ENCODE peak calls at places on chromosomes 12 and 14, in ten cellular contexts. L is GM13976, B is HT1080, M is Kasumi-1, Q is AML-193, R is endothelial cell, G is colonic mucosa, N is foreskin fibroblast, H is psoas muscle, J is DMS153. C is an unnamed sample.

GRCh38 chr14:67497216-67497615 is 8.7 kb upstream of the TMEM229B start:
- DNase-seq in R (no peak), J (no peak), Q (no peak), N (no peak), B (no peak), G (no peak), M (no peak), H (no peak), L (no peak), C (no peak)

GRCh38 chr14:92539875-92540274 is 26.3 kb downstream of the RIN3 start:
- DNase-seq in L (no peak), J (no peak), N (no peak), R (no peak), G (no peak), M (peak), H (peak), Q (no peak), B (no peak), C (no peak)

GRCh38 chr12:55017421-55017820 is 2.4 kb upstream of the NEUROD4 start:
- DNase-seq in H (no peak), G (no peak), N (no peak), Q (no peak), B (no peak), M (no peak), L (no peak), R (no peak), J (no peak), C (no peak)

GRCh38 chr14:27008187-27008586 is 410.4 kb upstream of the NOVA1 start:
- DNase-seq in R (no peak), M (no peak), H (no peak), G (no peak), J (no peak), Q (no peak), B (no peak), L (no peak), N (no peak), C (no peak)

GRCh38 chr12:80100566-80100965 is 1.2 kb downstream of the OTOGL start:
- DNase-seq in G (no peak), Q (no peak), M (no peak), B (peak), H (no peak), R (no peak), N (no peak), J (no peak), L (no peak), C (no peak)

GRCh38 chr12:29216797-29217583 is 67.9 kb downstream of the FAR2 start:
- DNase-seq in B (no peak), M (no peak), Q (peak), N (no peak), L (no peak), J (no peak), H (no peak), G (no peak), R (no peak), C (no peak)

GRCh38 chr12:3141339-3142321 is 64.5 kb downstream of the TSPAN9 start:
- DNase-seq in M (no peak), N (no peak), Q (no peak), R (no peak), L (no peak), G (no peak), J (no peak), B (no peak), H (peak), C (no peak)

GRCh38 chr14:77681196-77682157 is 26.3 kb downstream of the ALKBH1 start:
- DNase-seq in G (peak), Q (no peak), B (peak), J (peak), H (no peak), N (peak), L (no peak), R (no peak), M (no peak), C (no peak)

GRCh38 chr14:103392572-103392971 is 7.4 kb downstream of the MARK3 start:
- DNase-seq in M (no peak), Q (no peak), N (no peak), G (no peak), B (no peak), L (no peak), J (no peak), R (no peak), H (no peak), C (no peak)

C was measured in breast epithelium.